ENCODE peak calls at places on chromosomes 5 and 9, in ten cellular contexts. Z is activated CD4-positive, alpha-beta T cell treated with anti-CD3 and anti-CD28 coated beads, Interleukin-2, amount 50 U/mL, for 1 hour; P is HFFc6; S is left ventricle myocardium inferior; K is stomach; Y is effector memory CD8-positive, alpha-beta T cell; L is stimulated activated naive CD8-positive, alpha-beta T cell treated with anti-CD3 and anti-CD28 coated beads, Interleukin-15, Interleukin-2, amounts not matched to agents 100 U/mL and 50 U/mL, for 24 hours; X is activated T-helper 1 cell treated with Interleukin-2 at 50 U/mL for 16 hours; A is NCI-H524; I is GDM1. T is an unnamed sample.
A peak's percentile ranks its signal among the peaks of the same experiment; 100 is the strongest.

GRCh38 chr5:8473827-8474568 is 605.0 kb downstream of the MTRR start:
- DNase-seq in Z (no peak), P (no peak), S (no peak), K (no peak), Y (no peak), L (no peak), X (no peak), A (no peak), I (no peak), T (no peak)

GRCh38 chr5:1781726-1782384 is 17.8 kb downstream of the MRPL36 start:
- DNase-seq in Z (no peak), P (no peak), S (no peak), K (no peak), Y (no peak), L (no peak), X (no peak), A (no peak), I (no peak), T (no peak)

GRCh38 chr9:112780637-112781036 is 30.1 kb downstream of the SNX30 start:
- DNase-seq in Z (no peak), P (no peak), S (no peak), K (no peak), Y (no peak), L (no peak), X (no peak), A (peak; percentile 94), I (no peak), T (no peak)

GRCh38 chr9:5301544-5301943 is 3.0 kb downstream of the RLN2 start:
- DNase-seq in Z (no peak), P (no peak), S (no peak), K (no peak), Y (no peak), L (no peak), X (no peak), A (no peak), I (no peak), T (no peak)

GRCh38 chr5:123441408-123441807 is 18.2 kb upstream of the CEP120 start:
- DNase-seq in Z (no peak), P (no peak), S (no peak), K (no peak), Y (no peak), L (no peak), X (no peak), A (no peak), I (no peak), T (no peak)

GRCh38 chr5:78009937-78010527 is 233.9 kb upstream of the TBCA start:
- DNase-seq in Z (no peak), P (peak; percentile 87), S (no peak), K (no peak), Y (no peak), L (no peak), X (no peak), A (no peak), I (no peak), T (no peak)

GRCh38 chr5:313806-314376 is 7.6 kb upstream of the AHRR start:
- DNase-seq in Z (no peak), P (no peak), S (no peak), K (no peak), Y (no peak), L (no peak), X (no peak), A (no peak), I (no peak), T (no peak)

GRCh38 chr9:4315582-4316215 is 15.8 kb upstream of the GLIS3 start:
- DNase-seq in Z (peak; percentile 69), P (peak; percentile 67), S (peak; percentile 79), K (peak; percentile 82), Y (peak; percentile 60), L (peak; percentile 83), X (peak; percentile 34), A (peak; percentile 68), I (peak; percentile 54), T (no peak)

GRCh38 chr9:3769646-3770045 is 243.8 kb upstream of the RFX3 start:
- DNase-seq in Z (no peak), P (no peak), S (no peak), K (no peak), Y (no peak), L (no peak), X (no peak), A (no peak), I (no peak), T (no peak)

GRCh38 chr9:88777498-88778312 is 213.6 kb upstream of the S1PR3 start:
- DNase-seq in Z (no peak), P (no peak), S (peak; percentile 64), K (no peak), Y (no peak), L (no peak), X (no peak), A (no peak), I (no peak), T (no peak)

GRCh38 chr5:155620819-155621410 is 607.4 kb downstream of the KIF4B start:
- DNase-seq in Z (no peak), P (no peak), S (no peak), K (no peak), Y (no peak), L (no peak), X (no peak), A (no peak), I (no peak), T (no peak)

T was measured in frontal cortex.